ENCODE peak calls at places on chromosomes 16 and 17, in five cellular contexts. One of them, this sample, is unnamed.
A peak's percentile ranks its signal among the peaks of the same experiment; 100 is the strongest.

GRCh38 chr17:78356163-78356713 is 3.6 kb downstream of the SOCS3 start:
- DNase-seq in WTC11: peak; percentile 66
- DNase-seq in fibroblast of lung: peak; percentile 98
- DNase-seq in endothelial cell of umbilical vein: no peak
- DNase-seq in Peyer's patch: peak; percentile 93
- DNase-seq in this sample: no peak

GRCh38 chr17:38925263-38925995 is at the start of gene LASP1NB:
- DNase-seq in fibroblast of lung: peak; percentile 54
- DNase-seq in WTC11: peak; percentile 71
- DNase-seq in endothelial cell of umbilical vein: no peak
- DNase-seq in Peyer's patch: peak; percentile 41
- DNase-seq in this sample: no peak

GRCh38 chr17:82876602-82877391 is 37.0 kb upstream of the ZNF750 start:
- DNase-seq in WTC11: peak; percentile 41
- DNase-seq in fibroblast of lung: peak; percentile 70
- DNase-seq in Peyer's patch: no peak
- DNase-seq in endothelial cell of umbilical vein: peak; percentile 79
- DNase-seq in this sample: peak; percentile 49

GRCh38 chr17:66549731-66550207 is 247.4 kb downstream of the PRKCA start:
- DNase-seq in fibroblast of lung: peak; percentile 97
- DNase-seq in WTC11: no peak
- DNase-seq in endothelial cell of umbilical vein: peak; percentile 46
- DNase-seq in Peyer's patch: no peak
- DNase-seq in this sample: peak; percentile 91

GRCh38 chr17:64732336-64733006 is 70.4 kb upstream of the SMURF2 start:
- DNase-seq in Peyer's patch: no peak
- DNase-seq in endothelial cell of umbilical vein: peak; percentile 65
- DNase-seq in WTC11: no peak
- DNase-seq in fibroblast of lung: peak; percentile 80
- DNase-seq in this sample: peak; percentile 39

GRCh38 chr16:888901-889570 is 81.7 kb downstream of the LMF1 start:
- DNase-seq in WTC11: no peak
- DNase-seq in Peyer's patch: no peak
- DNase-seq in endothelial cell of umbilical vein: no peak
- DNase-seq in fibroblast of lung: no peak
- DNase-seq in this sample: no peak

GRCh38 chr16:76464973-76465620 is 187.9 kb downstream of the CNTNAP4 start:
- DNase-seq in WTC11: no peak
- DNase-seq in endothelial cell of umbilical vein: no peak
- DNase-seq in fibroblast of lung: no peak
- DNase-seq in Peyer's patch: no peak
- DNase-seq in this sample: no peak

GRCh38 chr17:44221072-44221861 is 1.8 kb upstream of the UBTF start:
- DNase-seq in WTC11: peak; percentile 77
- DNase-seq in Peyer's patch: peak; percentile 66
- DNase-seq in endothelial cell of umbilical vein: peak; percentile 83
- DNase-seq in fibroblast of lung: peak; percentile 86
- DNase-seq in this sample: peak; percentile 57

GRCh38 chr16:76668207-76668725 is 391.1 kb downstream of the CNTNAP4 start:
- DNase-seq in WTC11: peak; percentile 19
- DNase-seq in Peyer's patch: no peak
- DNase-seq in fibroblast of lung: no peak
- DNase-seq in endothelial cell of umbilical vein: no peak
- DNase-seq in this sample: no peak

GRCh38 chr16:78249056-78249455 is 149.6 kb downstream of the WWOX start:
- DNase-seq in Peyer's patch: no peak
- DNase-seq in endothelial cell of umbilical vein: no peak
- DNase-seq in WTC11: peak; percentile 54
- DNase-seq in fibroblast of lung: no peak
- DNase-seq in this sample: no peak

GRCh38 chr17:29589524-29590260 is at the start of gene GIT1:
- DNase-seq in WTC11: peak; percentile 79
- DNase-seq in endothelial cell of umbilical vein: peak; percentile 82
- DNase-seq in Peyer's patch: peak; percentile 84
- DNase-seq in fibroblast of lung: peak; percentile 79
- DNase-seq in this sample: no peak

GRCh38 chr16:31569360-31569717 is 41.6 kb downstream of the AHSP start:
- DNase-seq in Peyer's patch: no peak
- DNase-seq in endothelial cell of umbilical vein: no peak
- DNase-seq in fibroblast of lung: no peak
- DNase-seq in WTC11: no peak
- DNase-seq in this sample: no peak

GRCh38 chr17:7046127-7046724 is 2.3 kb upstream of the SLC16A11 start:
- DNase-seq in WTC11: peak; percentile 65
- DNase-seq in fibroblast of lung: no peak
- DNase-seq in Peyer's patch: peak; percentile 67
- DNase-seq in endothelial cell of umbilical vein: no peak
- DNase-seq in this sample: no peak

GRCh38 chr16:30112197-30113030 is 923 bp downstream of the GDPD3 start:
- DNase-seq in endothelial cell of umbilical vein: no peak
- DNase-seq in Peyer's patch: peak; percentile 43
- DNase-seq in WTC11: peak; percentile 82
- DNase-seq in fibroblast of lung: peak; percentile 30
- DNase-seq in this sample: no peak

GRCh38 chr16:34078697-34079096 is 619.3 kb downstream of the TP53TG3F start:
- DNase-seq in WTC11: no peak
- DNase-seq in fibroblast of lung: peak; percentile 27
- DNase-seq in endothelial cell of umbilical vein: peak; percentile 92
- DNase-seq in Peyer's patch: no peak
- DNase-seq in this sample: no peak

GRCh38 chr16:85586360-85587145 is 26.6 kb upstream of the GSE1 start:
- DNase-seq in endothelial cell of umbilical vein: no peak
- DNase-seq in fibroblast of lung: peak; percentile 39
- DNase-seq in WTC11: no peak
- DNase-seq in Peyer's patch: no peak
- DNase-seq in this sample: no peak

GRCh38 chr16:3249020-3249419 is 7.4 kb downstream of the MEFV start:
- DNase-seq in endothelial cell of umbilical vein: no peak
- DNase-seq in fibroblast of lung: no peak
- DNase-seq in Peyer's patch: no peak
- DNase-seq in WTC11: no peak
- DNase-seq in this sample: no peak

GRCh38 chr16:50251375-50252081 is 14.8 kb upstream of the ADCY7 start:
- DNase-seq in WTC11: no peak
- DNase-seq in endothelial cell of umbilical vein: no peak
- DNase-seq in Peyer's patch: no peak
- DNase-seq in fibroblast of lung: peak; percentile 98
- DNase-seq in this sample: peak; percentile 38

GRCh38 chr17:66636111-66636510 is 198.8 kb upstream of the CACNG5 start:
- DNase-seq in Peyer's patch: no peak
- DNase-seq in endothelial cell of umbilical vein: no peak
- DNase-seq in WTC11: no peak
- DNase-seq in fibroblast of lung: peak; percentile 98
- DNase-seq in this sample: peak; percentile 80

GRCh38 chr17:74798239-74798707 is 22.1 kb upstream of the NAT9 start:
- DNase-seq in WTC11: no peak
- DNase-seq in endothelial cell of umbilical vein: peak; percentile 83
- DNase-seq in fibroblast of lung: peak; percentile 21
- DNase-seq in Peyer's patch: no peak
- DNase-seq in this sample: no peak

GRCh38 chr17:60390223-60390622 is 1.7 kb downstream of the USP32 start:
- DNase-seq in WTC11: no peak
- DNase-seq in Peyer's patch: no peak
- DNase-seq in fibroblast of lung: peak; percentile 77
- DNase-seq in endothelial cell of umbilical vein: peak; percentile 39
- DNase-seq in this sample: peak; percentile 22

GRCh38 chr17:37848690-37849616 is 75.3 kb upstream of the TBC1D3K start:
- DNase-seq in fibroblast of lung: peak; percentile 91
- DNase-seq in Peyer's patch: no peak
- DNase-seq in WTC11: no peak
- DNase-seq in endothelial cell of umbilical vein: peak; percentile 34
- DNase-seq in this sample: peak; percentile 23

GRCh38 chr17:83194189-83194565 is 114.8 kb downstream of the METRNL start:
- DNase-seq in fibroblast of lung: no peak
- DNase-seq in WTC11: no peak
- DNase-seq in endothelial cell of umbilical vein: no peak
- DNase-seq in Peyer's patch: peak; percentile 14
- DNase-seq in this sample: no peak

GRCh38 chr17:22202702-22203101 is 510.4 kb downstream of the KCNJ18 start:
- DNase-seq in WTC11: no peak
- DNase-seq in endothelial cell of umbilical vein: no peak
- DNase-seq in Peyer's patch: no peak
- DNase-seq in fibroblast of lung: no peak
- DNase-seq in this sample: no peak

GRCh38 chr17:58084317-58084981 is 1.2 kb downstream of the DYNLL2 start:
- DNase-seq in Peyer's patch: peak; percentile 63
- DNase-seq in endothelial cell of umbilical vein: peak; percentile 32
- DNase-seq in fibroblast of lung: peak; percentile 31
- DNase-seq in WTC11: peak; percentile 50
- DNase-seq in this sample: no peak

GRCh38 chr16:740764-741505 is at the start of gene CIAO3:
- DNase-seq in endothelial cell of umbilical vein: peak; percentile 86
- DNase-seq in fibroblast of lung: peak; percentile 92
- DNase-seq in Peyer's patch: peak; percentile 82
- DNase-seq in WTC11: peak; percentile 93
- DNase-seq in this sample: peak; percentile 69

GRCh38 chr17:48563867-48564199 is 14.3 kb downstream of the HOXB4 start:
- DNase-seq in WTC11: no peak
- DNase-seq in Peyer's patch: no peak
- DNase-seq in fibroblast of lung: no peak
- DNase-seq in endothelial cell of umbilical vein: no peak
- DNase-seq in this sample: no peak

GRCh38 chr17:48562934-48563333 is 15.2 kb downstream of the HOXB4 start:
- DNase-seq in endothelial cell of umbilical vein: no peak
- DNase-seq in Peyer's patch: no peak
- DNase-seq in fibroblast of lung: no peak
- DNase-seq in WTC11: no peak
- DNase-seq in this sample: no peak

GRCh38 chr17:48563385-48563838 is 14.7 kb downstream of the HOXB4 start:
- DNase-seq in Peyer's patch: no peak
- DNase-seq in endothelial cell of umbilical vein: no peak
- DNase-seq in WTC11: no peak
- DNase-seq in fibroblast of lung: peak; percentile 49
- DNase-seq in this sample: no peak

GRCh38 chr17:48560452-48560817 is 15.5 kb upstream of the HOXB2 start:
- DNase-seq in fibroblast of lung: no peak
- DNase-seq in Peyer's patch: no peak
- DNase-seq in endothelial cell of umbilical vein: no peak
- DNase-seq in WTC11: no peak
- DNase-seq in this sample: no peak

DNA sequence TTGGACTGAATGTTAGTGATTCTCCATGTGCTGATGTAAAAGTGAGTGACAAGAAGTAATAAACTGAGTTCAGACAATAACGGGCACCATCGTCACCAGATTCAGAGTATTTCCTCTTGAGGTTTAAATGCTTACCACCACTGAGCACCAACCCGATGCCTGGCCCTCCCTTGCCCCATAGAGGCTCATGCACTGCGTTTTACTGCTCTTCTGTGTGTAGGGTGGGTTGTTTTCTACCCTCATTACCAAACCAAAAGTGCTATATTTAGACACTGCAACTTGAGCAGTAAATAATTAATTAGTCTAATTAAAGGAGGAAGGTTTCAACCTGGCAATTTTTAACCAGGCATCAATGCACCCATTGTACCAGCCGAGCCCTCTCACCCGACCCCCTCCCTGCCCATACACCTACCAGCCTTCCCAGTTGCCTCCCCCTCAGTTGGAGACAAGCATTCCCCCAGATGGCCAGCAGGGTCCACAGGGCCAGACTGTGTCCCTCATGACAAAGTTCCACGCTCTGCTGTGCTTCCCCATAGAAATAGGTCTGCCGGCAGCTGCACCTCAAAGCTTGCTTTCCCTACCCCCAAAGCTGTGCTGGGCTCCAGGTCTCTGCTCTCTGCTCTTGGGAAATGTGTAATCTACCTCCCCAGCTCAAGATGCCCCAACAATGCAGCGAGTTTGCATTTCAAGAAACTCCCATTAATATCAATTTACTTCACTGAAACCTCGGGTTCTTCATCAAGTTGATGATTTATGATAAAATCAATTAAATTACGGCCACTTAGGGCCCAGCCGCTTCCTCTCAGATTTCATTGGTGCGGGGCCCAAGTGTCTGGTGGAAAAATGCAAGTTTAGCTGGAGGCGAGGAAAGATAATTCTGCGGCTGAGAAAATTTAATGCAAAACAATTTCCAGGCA is 16.0 kb downstream of the HOXB4 start:
- DNase-seq in WTC11: no peak
- DNase-seq in endothelial cell of umbilical vein: no peak
- DNase-seq in Peyer's patch: no peak
- DNase-seq in fibroblast of lung: no peak
- DNase-seq in this sample: no peak
- TF ChIP-seq CTCF in WTC11: no peak
- TF ChIP-seq CTCF in endothelial cell of umbilical vein: peak; percentile 34
- TF ChIP-seq CTCF in Peyer's patch: no peak
- TF ChIP-seq CTCF in fibroblast of lung: peak; percentile 26
- TF ChIP-seq CTCF in this sample: peak; percentile 62

DNA sequence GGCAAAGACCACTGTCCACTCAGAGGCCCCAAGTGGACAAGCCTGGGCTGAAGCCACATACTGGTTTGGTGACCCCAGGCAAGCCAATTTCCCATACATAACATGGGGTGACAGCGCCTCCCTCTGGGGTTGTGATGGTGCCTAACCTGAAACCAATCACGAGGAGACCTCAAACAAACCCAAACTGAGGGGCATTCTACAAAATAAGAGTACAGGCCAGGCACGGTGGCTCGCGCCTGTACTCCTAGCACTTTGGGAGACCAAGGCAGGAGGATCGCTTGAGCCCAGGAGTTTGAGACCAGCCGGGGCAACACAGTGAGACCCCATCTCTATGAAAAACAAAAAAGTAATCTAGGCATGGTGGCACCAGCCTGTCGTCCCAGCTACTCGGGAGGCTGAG is 3.6 kb downstream of the P2RX5 start:
- DNase-seq in Peyer's patch: no peak
- DNase-seq in fibroblast of lung: no peak
- DNase-seq in endothelial cell of umbilical vein: no peak
- DNase-seq in WTC11: peak; percentile 61
- DNase-seq in this sample: no peak
- TF ChIP-seq CTCF in Peyer's patch: no peak
- TF ChIP-seq CTCF in fibroblast of lung: peak; percentile 13
- TF ChIP-seq CTCF in endothelial cell of umbilical vein: no peak
- TF ChIP-seq CTCF in WTC11: no peak
- TF ChIP-seq CTCF in this sample: peak; percentile 8

GRCh38 chr17:49436174-49436573 is 21.5 kb upstream of the PHB1 start:
- DNase-seq in endothelial cell of umbilical vein: no peak
- DNase-seq in fibroblast of lung: no peak
- DNase-seq in Peyer's patch: no peak
- DNase-seq in WTC11: no peak
- DNase-seq in this sample: no peak

GRCh38 chr17:49435630-49436029 is 20.9 kb upstream of the PHB1 start:
- DNase-seq in fibroblast of lung: no peak
- DNase-seq in endothelial cell of umbilical vein: no peak
- DNase-seq in WTC11: no peak
- DNase-seq in Peyer's patch: no peak
- DNase-seq in this sample: no peak

GRCh38 chr17:49433000-49433694 is 18.5 kb upstream of the PHB1 start:
- DNase-seq in WTC11: no peak
- DNase-seq in fibroblast of lung: no peak
- DNase-seq in Peyer's patch: no peak
- DNase-seq in endothelial cell of umbilical vein: no peak
- DNase-seq in this sample: no peak

GRCh38 chr17:49437696-49438438 is 23.2 kb upstream of the PHB1 start:
- DNase-seq in fibroblast of lung: no peak
- DNase-seq in endothelial cell of umbilical vein: no peak
- DNase-seq in Peyer's patch: no peak
- DNase-seq in WTC11: no peak
- DNase-seq in this sample: no peak

GRCh38 chr17:49434821-49435581 is 20.3 kb upstream of the PHB1 start:
- DNase-seq in endothelial cell of umbilical vein: peak; percentile 42
- DNase-seq in fibroblast of lung: peak; percentile 41
- DNase-seq in WTC11: peak; percentile 87
- DNase-seq in Peyer's patch: peak; percentile 46
- DNase-seq in this sample: no peak
- TF ChIP-seq CTCF in endothelial cell of umbilical vein: peak; percentile 27
- TF ChIP-seq CTCF in fibroblast of lung: peak; percentile 64
- TF ChIP-seq CTCF in WTC11: peak; percentile 96
- TF ChIP-seq CTCF in Peyer's patch: peak; percentile 44
- TF ChIP-seq CTCF in this sample: peak; percentile 69

GRCh38 chr17:16506188-16506587 is 14.2 kb upstream of the LRRC75A start:
- DNase-seq in Peyer's patch: no peak
- DNase-seq in WTC11: no peak
- DNase-seq in fibroblast of lung: no peak
- DNase-seq in endothelial cell of umbilical vein: no peak
- DNase-seq in this sample: no peak
- TF ChIP-seq CTCF in Peyer's patch: no peak
- TF ChIP-seq CTCF in WTC11: no peak
- TF ChIP-seq CTCF in fibroblast of lung: no peak
- TF ChIP-seq CTCF in endothelial cell of umbilical vein: no peak
- TF ChIP-seq CTCF in this sample: peak; percentile 19